ENCODE peak calls at places on chromosomes 7 and 10, in nine cellular contexts. One of them, this sample, is unnamed.

GRCh38 chr10:44895280-44895679 is 15.9 kb upstream of the TMEM72 start:
- DNase-seq in DMS153: no peak
- DNase-seq in T-cell: no peak
- DNase-seq in nucleus accumbens: no peak
- DNase-seq in NCI-H1436: peak; percentile 67
- DNase-seq in activated CD8-positive, alpha-beta memory T cell treated with anti-CD3 and anti-CD28 coated beads, Interleukin-2, amount 10 ng/mL, durations not matched to agents 7 days and 5 days: no peak
- DNase-seq in MM.1S: peak; percentile 19
- DNase-seq in ELR: no peak
- DNase-seq in GM23338: no peak
- DNase-seq in this sample: no peak

GRCh38 chr7:146004805-146005204 is 111.8 kb upstream of the CNTNAP2 start:
- DNase-seq in T-cell: no peak
- DNase-seq in ELR: no peak
- DNase-seq in DMS153: no peak
- DNase-seq in NCI-H1436: no peak
- DNase-seq in MM.1S: no peak
- DNase-seq in GM23338: no peak
- DNase-seq in activated CD8-positive, alpha-beta memory T cell treated with anti-CD3 and anti-CD28 coated beads, Interleukin-2, amount 10 ng/mL, durations not matched to agents 7 days and 5 days: no peak
- DNase-seq in nucleus accumbens: no peak
- DNase-seq in this sample: no peak

GRCh38 chr7:2008101-2008935 is 224.4 kb downstream of the MAD1L1 start:
- DNase-seq in GM23338: no peak
- DNase-seq in DMS153: no peak
- DNase-seq in MM.1S: no peak
- DNase-seq in NCI-H1436: no peak
- DNase-seq in activated CD8-positive, alpha-beta memory T cell treated with anti-CD3 and anti-CD28 coated beads, Interleukin-2, amount 10 ng/mL, durations not matched to agents 7 days and 5 days: no peak
- DNase-seq in T-cell: no peak
- DNase-seq in ELR: no peak
- DNase-seq in nucleus accumbens: no peak
- DNase-seq in this sample: no peak

GRCh38 chr7:47647213-47647985 is 65.5 kb upstream of the TNS3 start:
- DNase-seq in activated CD8-positive, alpha-beta memory T cell treated with anti-CD3 and anti-CD28 coated beads, Interleukin-2, amount 10 ng/mL, durations not matched to agents 7 days and 5 days: peak; percentile 43
- DNase-seq in DMS153: peak; percentile 29
- DNase-seq in MM.1S: peak; percentile 97
- DNase-seq in ELR: no peak
- DNase-seq in NCI-H1436: no peak
- DNase-seq in T-cell: no peak
- DNase-seq in GM23338: no peak
- DNase-seq in nucleus accumbens: no peak
- DNase-seq in this sample: no peak

GRCh38 chr10:29714096-29714874 is 79.5 kb upstream of the SVIL start:
- DNase-seq in DMS153: no peak
- DNase-seq in GM23338: no peak
- DNase-seq in activated CD8-positive, alpha-beta memory T cell treated with anti-CD3 and anti-CD28 coated beads, Interleukin-2, amount 10 ng/mL, durations not matched to agents 7 days and 5 days: no peak
- DNase-seq in MM.1S: no peak
- DNase-seq in NCI-H1436: no peak
- DNase-seq in T-cell: no peak
- DNase-seq in nucleus accumbens: no peak
- DNase-seq in ELR: peak; percentile 91
- DNase-seq in this sample: no peak

GRCh38 chr7:73999664-74000420 is 28.1 kb upstream of the ELN start:
- DNase-seq in activated CD8-positive, alpha-beta memory T cell treated with anti-CD3 and anti-CD28 coated beads, Interleukin-2, amount 10 ng/mL, durations not matched to agents 7 days and 5 days: no peak
- DNase-seq in NCI-H1436: no peak
- DNase-seq in MM.1S: no peak
- DNase-seq in GM23338: no peak
- DNase-seq in DMS153: no peak
- DNase-seq in T-cell: no peak
- DNase-seq in ELR: no peak
- DNase-seq in nucleus accumbens: no peak
- DNase-seq in this sample: no peak

GRCh38 chr7:12210179-12211053 is 678 bp upstream of the TMEM106B start:
- DNase-seq in GM23338: peak; percentile 58
- DNase-seq in NCI-H1436: peak; percentile 45
- DNase-seq in MM.1S: peak; percentile 86
- DNase-seq in activated CD8-positive, alpha-beta memory T cell treated with anti-CD3 and anti-CD28 coated beads, Interleukin-2, amount 10 ng/mL, durations not matched to agents 7 days and 5 days: peak; percentile 62
- DNase-seq in DMS153: peak; percentile 58
- DNase-seq in nucleus accumbens: no peak
- DNase-seq in T-cell: no peak
- DNase-seq in ELR: no peak
- DNase-seq in this sample: peak; percentile 34

GRCh38 chr7:2551418-2551817 is 3.9 kb downstream of the BRAT1 start:
- DNase-seq in MM.1S: no peak
- DNase-seq in activated CD8-positive, alpha-beta memory T cell treated with anti-CD3 and anti-CD28 coated beads, Interleukin-2, amount 10 ng/mL, durations not matched to agents 7 days and 5 days: no peak
- DNase-seq in ELR: no peak
- DNase-seq in GM23338: no peak
- DNase-seq in NCI-H1436: no peak
- DNase-seq in DMS153: no peak
- DNase-seq in T-cell: no peak
- DNase-seq in nucleus accumbens: no peak
- DNase-seq in this sample: no peak

GRCh38 chr10:23053036-23053435 is 42.3 kb upstream of the MSRB2 start:
- DNase-seq in activated CD8-positive, alpha-beta memory T cell treated with anti-CD3 and anti-CD28 coated beads, Interleukin-2, amount 10 ng/mL, durations not matched to agents 7 days and 5 days: no peak
- DNase-seq in NCI-H1436: no peak
- DNase-seq in ELR: no peak
- DNase-seq in GM23338: peak; percentile 69
- DNase-seq in nucleus accumbens: no peak
- DNase-seq in DMS153: no peak
- DNase-seq in MM.1S: no peak
- DNase-seq in T-cell: no peak
- DNase-seq in this sample: no peak

This sample was measured in NCI-H1092.